ENCODE peak calls at places on chromosomes 16 and 17, in nine cellular contexts. D is A673, N is AG10803, L is endothelial cell of umbilical vein, M is GM06990, B is astrocyte, J is left ventricle myocardium inferior, E is progenitor cell of endocrine pancreas, Z is mucosa of descending colon. U is an unnamed sample.
A peak's percentile ranks its signal among the peaks of the same experiment; 100 is the strongest.

GRCh38 chr17:74552037-74552436 is 6.1 kb upstream of the CD300C start:
- DNase-seq in D (no peak), N (peak; percentile 3), L (no peak), M (no peak), B (no peak), J (no peak), E (no peak), Z (no peak), U (no peak)

GRCh38 chr17:19647697-19648474 is 665 bp upstream of the ALDH3A2 start:
- DNase-seq in D (peak; percentile 74), N (peak; percentile 75), L (peak; percentile 72), M (no peak), B (peak; percentile 51), J (peak; percentile 68), E (peak; percentile 20), Z (peak; percentile 62), U (peak; percentile 72)

GRCh38 chr16:1311212-1311737 is 1.8 kb downstream of the UBE2I start:
- DNase-seq in D (no peak), N (no peak), L (peak; percentile 21), M (no peak), B (no peak), J (no peak), E (no peak), Z (peak; percentile 28), U (no peak)

GRCh38 chr17:60060474-60060873 is 18.2 kb downstream of the HEATR6 start:
- DNase-seq in D (no peak), N (no peak), L (no peak), M (no peak), B (no peak), J (no peak), E (no peak), Z (no peak), U (no peak)

GRCh38 chr17:4587195-4587594 is 2.9 kb downstream of the SMTNL2 start:
- DNase-seq in D (no peak), N (no peak), L (no peak), M (no peak), B (no peak), J (no peak), E (no peak), Z (no peak), U (no peak)

GRCh38 chr17:79781691-79782575 is 4.0 kb downstream of the CBX2 start:
- DNase-seq in D (no peak), N (no peak), L (no peak), M (no peak), B (no peak), J (no peak), E (no peak), Z (no peak), U (no peak)

GRCh38 chr16:11949527-11949926 is 7.7 kb upstream of the NPIPB2 start:
- DNase-seq in D (peak; percentile 68), N (peak; percentile 60), L (peak; percentile 21), M (no peak), B (peak; percentile 23), J (no peak), E (no peak), Z (peak; percentile 41), U (no peak)

GRCh38 chr17:67999291-67999911 is 3.1 kb upstream of the C17orf58 start:
- DNase-seq in D (no peak), N (peak; percentile 22), L (no peak), M (no peak), B (no peak), J (no peak), E (no peak), Z (no peak), U (no peak)

GRCh38 chr17:78230996-78231931 is at the start of gene TMEM235:
- DNase-seq in D (no peak), N (no peak), L (no peak), M (no peak), B (no peak), J (no peak), E (no peak), Z (no peak), U (no peak)

GRCh38 chr16:29994613-29995329 is 646 bp downstream of the HIRIP3 start:
- DNase-seq in D (peak; percentile 36), N (peak; percentile 33), L (peak; percentile 29), M (no peak), B (peak; percentile 14), J (no peak), E (no peak), Z (peak; percentile 85), U (no peak)

GRCh38 chr17:14301761-14302401 is 1.0 kb downstream of the HS3ST3B1 start:
- DNase-seq in D (no peak), N (peak; percentile 54), L (peak; percentile 10), M (peak; percentile 43), B (no peak), J (peak; percentile 33), E (peak; percentile 24), Z (peak; percentile 31), U (peak; percentile 70)

GRCh38 chr17:6313835-6314234 is 121.1 kb downstream of the AIPL1 start:
- DNase-seq in D (no peak), N (no peak), L (no peak), M (no peak), B (no peak), J (no peak), E (no peak), Z (no peak), U (no peak)

GRCh38 chr17:2282297-2282873 is 21.2 kb downstream of the SMG6 start:
- DNase-seq in D (peak; percentile 86), N (peak; percentile 93), L (peak; percentile 71), M (no peak), B (peak; percentile 56), J (no peak), E (no peak), Z (no peak), U (no peak)

DNA sequence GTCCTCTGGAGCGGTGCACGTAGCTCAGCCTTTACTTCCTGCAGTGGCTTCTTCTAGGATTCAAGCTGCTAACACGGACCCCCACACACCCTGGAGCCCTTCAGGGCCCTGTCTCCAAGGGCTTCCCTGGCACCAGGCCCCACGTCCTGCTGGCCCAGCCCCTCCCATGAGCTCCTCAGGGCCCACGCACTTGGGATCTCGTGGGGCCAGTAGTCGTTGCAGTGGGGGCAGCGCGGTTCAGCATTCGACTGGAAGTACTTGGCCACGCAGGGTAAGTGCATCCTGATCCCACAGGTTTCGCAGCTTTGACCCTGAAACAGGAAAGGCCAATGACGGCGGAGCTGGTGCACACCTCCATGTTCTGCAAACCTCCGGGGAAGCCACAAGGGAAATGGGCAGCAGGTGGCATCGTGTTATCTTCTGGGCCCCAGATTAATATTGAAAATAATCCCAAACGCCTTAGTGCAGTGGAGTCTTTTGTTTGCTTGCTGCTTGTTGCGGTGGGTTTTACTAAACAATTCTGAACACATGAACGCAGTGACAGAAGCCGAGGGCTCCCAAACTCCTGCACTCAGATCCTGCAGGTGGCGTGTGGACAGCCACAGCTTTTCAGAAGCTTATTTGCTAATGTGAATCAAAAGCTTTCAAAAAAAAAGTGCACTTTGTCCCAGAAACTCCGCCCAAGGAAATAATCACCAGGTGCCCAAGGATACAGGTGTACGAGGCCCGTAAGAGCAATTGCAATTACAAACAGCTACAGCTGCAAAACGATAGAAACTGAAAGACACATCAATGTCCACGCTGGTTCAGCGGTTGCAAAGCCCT is 22.4 kb downstream of the KDM8 start:
- DNase-seq in D (no peak), N (no peak), L (no peak), M (no peak), B (no peak), J (no peak), E (no peak), Z (peak; percentile 75), U (no peak)
- TF ChIP-seq CTCF in D (no peak), N (no peak), L (no peak), M (no peak), B (no peak), J (no peak), E (no peak), Z (no peak), U (no peak)

GRCh38 chr16:70508752-70509151 is 14.6 kb downstream of the COG4 start:
- DNase-seq in D (no peak), N (no peak), L (peak; percentile 78), M (no peak), B (no peak), J (no peak), E (no peak), Z (no peak), U (no peak)
- TF ChIP-seq CTCF in D (peak; percentile 32), N (no peak), L (no peak), M (no peak), B (no peak), J (peak; percentile 22), E (no peak), Z (no peak), U (no peak)

GRCh38 chr17:16046966-16047365 is 47.3 kb downstream of the TTC19 start:
- DNase-seq in D (no peak), N (no peak), L (no peak), M (no peak), B (peak; percentile 18), J (no peak), E (no peak), Z (no peak), U (no peak)

GRCh38 chr17:16048797-16049449 is 49.3 kb downstream of the TTC19 start:
- DNase-seq in D (no peak), N (no peak), L (no peak), M (no peak), B (no peak), J (no peak), E (no peak), Z (no peak), U (no peak)

GRCh38 chr17:16052486-16052885 is 52.9 kb downstream of the TTC19 start:
- DNase-seq in D (no peak), N (peak; percentile 46), L (no peak), M (no peak), B (peak; percentile 36), J (no peak), E (no peak), Z (no peak), U (no peak)

DNA sequence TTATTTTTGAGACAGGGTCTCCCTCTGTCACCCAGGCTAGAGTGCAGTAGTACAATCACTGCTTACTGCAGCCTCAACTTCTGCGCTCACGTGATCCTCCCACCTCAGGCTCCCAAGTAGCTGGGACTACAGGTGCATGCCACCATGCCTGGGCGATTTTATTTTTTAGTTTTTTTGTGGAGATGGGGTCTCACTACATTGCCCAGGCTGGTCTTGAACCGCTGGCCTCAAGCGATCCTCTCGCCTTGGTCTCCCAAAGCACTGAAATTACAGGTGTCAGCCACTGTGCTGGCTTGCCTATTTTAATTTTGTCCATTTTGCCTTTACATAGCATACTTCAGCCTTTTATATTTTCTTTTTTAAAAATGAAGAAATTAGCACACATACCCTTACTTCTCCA is 51.2 kb downstream of the TTC19 start:
- DNase-seq in D (no peak), N (no peak), L (no peak), M (no peak), B (no peak), J (no peak), E (no peak), Z (no peak), U (no peak)
- TF ChIP-seq CTCF in D (no peak), N (no peak), L (no peak), M (no peak), B (no peak), J (no peak), E (no peak), Z (no peak), U (no peak)

GRCh38 chr17:7932949-7933348 is 943 bp downstream of the CNTROB start:
- DNase-seq in D (peak; percentile 46), N (peak; percentile 50), L (peak; percentile 52), M (peak; percentile 59), B (peak; percentile 23), J (no peak), E (no peak), Z (peak; percentile 52), U (no peak)
- TF ChIP-seq CTCF in D (no peak), N (peak; percentile 44), L (peak; percentile 29), M (peak; percentile 41), B (no peak), J (no peak), E (no peak), Z (no peak), U (peak; percentile 32)